ENCODE peak calls at places on chromosome 1, in ten cellular contexts. M is SK-MEL-5; Q is H54; R is stimulated activated CD4-positive, alpha-beta T cell treated with anti-CD3 and anti-CD28 coated beads, Interleukin-4, amount 100 ng/mL, for 24 hours; F is endothelial cell; S is islet precursor cell; T is progenitor cell of endocrine pancreas; X is NCI-H1694 treated with DMSO at 0.1 percent for 48 hours; C is activated effector memory CD4-positive, alpha-beta T cell treated with Interleukin-2 at 50 U/mL for 16 hours; J is left ventricle myocardium superior. E is an unnamed sample.

GRCh38 chr1:82565546-82565945 is 764.8 kb downstream of the ADGRL2 start:
- DNase-seq in F (no peak), C (no peak), M (no peak), R (no peak), J (no peak), X (peak), Q (peak), T (no peak), S (no peak), E (no peak)

GRCh38 chr1:203667616-203668015 is 41.0 kb downstream of the ATP2B4 start:
- DNase-seq in R (no peak), T (no peak), C (no peak), X (no peak), Q (no peak), F (no peak), M (no peak), J (no peak), S (no peak), E (no peak)

GRCh38 chr1:64864018-64864945 is 102.1 kb downstream of the JAK1 start:
- DNase-seq in X (peak), J (peak), Q (no peak), R (peak), C (peak), M (no peak), S (peak), F (peak), T (no peak), E (peak)

GRCh38 chr1:157312270-157312812 is 174.1 kb upstream of the ETV3 start:
- DNase-seq in S (peak), X (no peak), M (no peak), C (no peak), J (no peak), R (no peak), Q (no peak), F (no peak), T (no peak), E (no peak)

GRCh38 chr1:64921761-64922160 is 44.6 kb downstream of the JAK1 start:
- DNase-seq in J (no peak), F (no peak), C (no peak), T (no peak), R (no peak), Q (no peak), M (no peak), X (no peak), S (no peak), E (no peak)

GRCh38 chr1:7022058-7022457 is 236.8 kb downstream of the CAMTA1 start:
- DNase-seq in M (no peak), Q (no peak), S (no peak), X (no peak), F (no peak), C (no peak), J (no peak), T (no peak), R (no peak), E (no peak)

GRCh38 chr1:46719689-46720088 is 775 bp upstream of the EFCAB14 start:
- DNase-seq in T (no peak), Q (no peak), S (peak), X (no peak), C (no peak), R (no peak), M (no peak), J (no peak), F (no peak), E (peak)

GRCh38 chr1:182615468-182616129 is 11.4 kb upstream of the RGS16 start:
- DNase-seq in R (peak), F (no peak), X (peak), Q (no peak), C (peak), S (no peak), T (no peak), J (peak), M (no peak), E (peak)

GRCh38 chr1:51073456-51073855 is 28.6 kb upstream of the C1orf185 start:
- DNase-seq in X (no peak), M (no peak), C (no peak), J (no peak), Q (no peak), S (no peak), F (no peak), T (no peak), R (no peak), E (no peak)

GRCh38 chr1:75188892-75189291 is 54.7 kb downstream of the LHX8 start:
- DNase-seq in C (no peak), R (no peak), M (no peak), F (no peak), S (no peak), J (no peak), Q (no peak), T (no peak), X (peak), E (no peak)

GRCh38 chr1:45206808-45207624 is 611 bp upstream of the ZSWIM5 start:
- DNase-seq in F (no peak), C (no peak), X (no peak), S (no peak), T (no peak), Q (no peak), R (no peak), J (no peak), M (no peak), E (no peak)

GRCh38 chr1:198778049-198778448 is 139.2 kb downstream of the PTPRC start:
- DNase-seq in F (no peak), J (peak), T (no peak), Q (no peak), X (no peak), R (no peak), S (no peak), C (no peak), M (no peak), E (no peak)

E was measured in DMS153.